ENCODE peak calls at places on chromosomes 6 and 20, in six cellular contexts. S, Y, U, B, O and T are unnamed samples.

GRCh38 chr6:133259561-133259960 is 18.4 kb downstream of the EYA4 start:
- DNase-seq in S (no peak), Y (no peak), U (no peak), B (no peak), O (no peak), T (no peak)

GRCh38 chr20:46311039-46311650 is 2.8 kb upstream of the CDH22 start:
- DNase-seq in S (peak; percentile 26), Y (no peak), U (no peak), B (no peak), O (no peak), T (no peak)

GRCh38 chr6:144064831-144065668 is 30.3 kb downstream of the SF3B5 start:
- DNase-seq in S (no peak), Y (no peak), U (peak; percentile 37), B (no peak), O (peak; percentile 13), T (no peak)

GRCh38 chr6:106772270-106773142 is 143.1 kb downstream of the QRSL1 start:
- DNase-seq in S (peak; percentile 51), Y (no peak), U (no peak), B (no peak), O (no peak), T (no peak)

GRCh38 chr20:7608246-7608645 is 332.0 kb downstream of the HAO1 start:
- DNase-seq in S (no peak), Y (no peak), U (no peak), B (no peak), O (peak; percentile 3), T (no peak)

GRCh38 chr6:53718597-53719460 is 53.3 kb upstream of the KLHL31 start:
- DNase-seq in S (peak; percentile 59), Y (peak; percentile 64), U (peak; percentile 59), B (no peak), O (peak; percentile 71), T (peak; percentile 60)

GRCh38 chr6:43770417-43771209 is 602 bp downstream of the VEGFA start:
- DNase-seq in S (peak; percentile 48), Y (no peak), U (peak; percentile 92), B (no peak), O (peak; percentile 72), T (peak; percentile 63)

GRCh38 chr20:24783631-24784492 is 165.2 kb upstream of the CST7 start:
- DNase-seq in S (no peak), Y (no peak), U (peak; percentile 82), B (no peak), O (peak; percentile 35), T (no peak)

GRCh38 chr20:18738055-18738454 is 75.5 kb upstream of the SCP2D1 start:
- DNase-seq in S (no peak), Y (peak; percentile 19), U (no peak), B (no peak), O (no peak), T (no peak)

GRCh38 chr6:90393232-90393884 is 96.7 kb upstream of the BACH2 start:
- DNase-seq in S (peak; percentile 57), Y (peak; percentile 56), U (peak; percentile 56), B (peak; percentile 31), O (peak; percentile 93), T (peak; percentile 62)

GRCh38 chr6:37983720-37984501 is 164.4 kb downstream of the ZFAND3 start:
- DNase-seq in S (no peak), Y (no peak), U (no peak), B (no peak), O (no peak), T (no peak)

GRCh38 chr6:48985025-48985424 is 478.0 kb downstream of the MMUT start:
- DNase-seq in S (no peak), Y (no peak), U (no peak), B (peak; percentile 19), O (no peak), T (no peak)

GRCh38 chr20:8837396-8837795 is 231.5 kb upstream of the PLCB4 start:
- DNase-seq in S (peak; percentile 14), Y (no peak), U (no peak), B (peak; percentile 72), O (no peak), T (no peak)

GRCh38 chr20:64001607-64002011 is 20.7 kb downstream of the PRPF6 start:
- DNase-seq in S (peak; percentile 12), Y (no peak), U (no peak), B (no peak), O (no peak), T (no peak)

GRCh38 chr6:68046756-68047155 is 588.3 kb upstream of the ADGRB3 start:
- DNase-seq in S (no peak), Y (no peak), U (no peak), B (no peak), O (no peak), T (no peak)

GRCh38 chr6:147207351-147207750 is 3.1 kb downstream of the STXBP5 start:
- DNase-seq in S (peak; percentile 67), Y (no peak), U (no peak), B (no peak), O (no peak), T (no peak)
- H3K4me3 ChIP-seq in S (peak overlapping the region; percentile 38), Y (no peak overlapping the region), U (no peak overlapping the region), B (no peak overlapping the region), O (no peak overlapping the region), T (no peak overlapping the region)

GRCh38 chr6:28105286-28105685 is 19.1 kb upstream of the ZSCAN16 start:
- DNase-seq in S (peak; percentile 12), Y (no peak), U (peak; percentile 48), B (no peak), O (peak; percentile 56), T (no peak)
- H3K4me3 ChIP-seq in S (peak overlapping the region; percentile 66), Y (peak overlapping the region; percentile 53), U (peak overlapping the region; percentile 76), B (peak overlapping the region; percentile 73), O (peak overlapping the region; percentile 71), T (peak overlapping the region; percentile 79)

DNA sequence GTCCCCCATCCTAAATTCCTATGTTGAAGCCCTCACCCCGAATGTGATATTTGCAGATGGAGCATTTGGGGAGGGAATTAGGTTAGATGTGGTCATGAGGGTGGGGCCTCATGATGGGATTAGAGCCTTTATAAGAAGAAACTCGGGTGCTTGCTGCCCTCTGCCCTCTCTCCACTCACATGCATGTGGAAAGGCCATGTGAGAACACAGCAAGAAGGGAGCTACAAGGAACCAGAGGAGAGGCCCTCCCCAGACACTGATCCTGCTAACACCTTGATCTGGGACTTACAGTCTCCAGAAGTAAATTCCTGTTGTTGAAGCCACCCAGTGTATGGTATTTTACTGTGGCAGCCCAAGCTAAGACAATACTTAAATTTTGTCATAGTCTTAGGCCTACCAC is 69.6 kb upstream of the TULP1 start:
- DNase-seq in S (no peak), Y (no peak), U (no peak), B (no peak), O (no peak), T (no peak)
- H3K4me3 ChIP-seq in S (no peak overlapping the region), Y (no peak overlapping the region), U (no peak overlapping the region), B (no peak overlapping the region), O (no peak overlapping the region), T (no peak overlapping the region)

GRCh38 chr6:82738773-82739172 is 326.9 kb downstream of the UBE3D start:
- DNase-seq in S (no peak), Y (no peak), U (no peak), B (no peak), O (no peak), T (no peak)

GRCh38 chr6:82740066-82740465 is 325.6 kb downstream of the UBE3D start:
- DNase-seq in S (no peak), Y (no peak), U (no peak), B (no peak), O (no peak), T (no peak)

GRCh38 chr6:82739266-82739665 is 326.4 kb downstream of the UBE3D start:
- DNase-seq in S (no peak), Y (no peak), U (no peak), B (no peak), O (no peak), T (no peak)

GRCh38 chr6:82735790-82736189 is 329.9 kb downstream of the UBE3D start:
- DNase-seq in S (no peak), Y (no peak), U (no peak), B (no peak), O (no peak), T (no peak)

DNA sequence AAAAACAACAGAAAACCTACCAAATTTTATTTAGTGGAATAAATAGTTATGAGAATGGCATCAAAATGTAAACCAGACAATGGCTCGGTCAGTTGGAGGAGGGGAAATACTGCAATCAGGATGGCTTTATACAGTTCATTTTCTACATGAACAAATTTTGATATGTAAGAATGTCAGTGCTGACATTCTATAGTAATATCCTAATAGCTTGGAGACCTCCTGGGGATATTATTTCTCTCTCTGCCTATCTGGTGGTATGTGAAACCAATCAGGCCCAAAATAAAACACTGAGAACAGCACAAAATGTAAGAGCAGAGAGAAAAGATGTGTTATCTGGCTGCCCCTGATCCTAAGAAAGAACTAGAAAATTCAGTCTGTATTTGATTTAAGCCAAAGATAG is 327.7 kb downstream of the UBE3D start:
- DNase-seq in S (no peak), Y (no peak), U (no peak), B (no peak), O (no peak), T (no peak)
- H3K4me3 ChIP-seq in S (no peak overlapping the region), Y (no peak overlapping the region), U (no peak overlapping the region), B (no peak overlapping the region), O (no peak overlapping the region), T (no peak overlapping the region)

GRCh38 chr6:100470721-100471120 is 6.0 kb upstream of the SIM1 start:
- DNase-seq in S (no peak), Y (no peak), U (no peak), B (no peak), O (no peak), T (no peak)

GRCh38 chr6:100467144-100468012 is 2.7 kb upstream of the SIM1 start:
- DNase-seq in S (no peak), Y (no peak), U (peak; percentile 74), B (no peak), O (no peak), T (no peak)

GRCh38 chr6:100466410-100467143 is 1.9 kb upstream of the SIM1 start:
- DNase-seq in S (no peak), Y (no peak), U (peak; percentile 62), B (no peak), O (no peak), T (no peak)

GRCh38 chr6:100468013-100468622 is 3.4 kb upstream of the SIM1 start:
- DNase-seq in S (no peak), Y (no peak), U (no peak), B (no peak), O (no peak), T (no peak)

DNA sequence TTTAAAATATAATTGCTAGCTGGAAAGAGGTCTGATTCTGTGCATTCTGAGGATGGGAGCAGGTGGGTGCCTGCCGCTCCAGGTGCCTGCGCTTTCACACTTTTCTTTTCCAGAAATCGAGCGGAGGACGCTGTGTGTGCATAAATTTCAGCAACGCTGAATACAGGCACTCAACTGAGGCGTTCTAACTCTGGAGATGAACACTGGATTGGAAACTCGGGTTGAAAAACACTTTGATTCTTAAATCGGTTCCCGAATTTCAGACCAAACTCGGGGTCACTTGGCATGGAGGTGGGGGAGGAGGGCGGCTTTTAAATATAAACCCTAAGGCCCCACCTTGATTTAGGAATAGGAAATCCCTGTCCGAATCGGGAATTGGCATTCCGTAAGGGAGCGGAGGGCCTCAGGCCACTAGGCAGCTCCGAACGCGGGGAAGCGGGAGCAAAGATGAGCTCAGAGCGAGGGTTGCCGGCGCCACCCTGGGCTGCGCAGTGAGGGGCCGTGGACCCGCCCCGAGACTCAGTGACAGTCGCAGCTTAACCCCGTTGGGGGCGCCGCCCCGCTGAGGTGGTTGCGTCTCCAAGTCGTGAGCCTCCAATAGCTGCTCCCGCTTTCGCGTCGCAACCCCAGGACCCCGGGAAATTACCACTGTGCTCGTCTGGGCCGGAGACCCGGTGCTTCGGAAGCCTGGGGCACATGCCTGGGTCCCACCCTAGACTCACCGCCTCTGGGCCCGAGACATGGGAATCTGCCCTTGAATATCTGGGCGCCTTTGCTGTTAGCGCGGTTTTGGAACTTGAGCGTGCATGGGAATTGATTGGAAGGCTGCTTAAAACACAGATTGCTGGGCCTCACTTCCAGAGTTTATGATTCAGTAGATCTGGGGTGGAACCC is 4.5 kb upstream of the SIM1 start:
- DNase-seq in S (no peak), Y (no peak), U (peak; percentile 73), B (no peak), O (no peak), T (no peak)
- H3K4me3 ChIP-seq in S (no peak overlapping the region), Y (no peak overlapping the region), U (no peak overlapping the region), B (no peak overlapping the region), O (no peak overlapping the region), T (no peak overlapping the region)

GRCh38 chr6:41789937-41790502 is 2.5 kb downstream of the TOMM6 start:
- DNase-seq in S (no peak), Y (no peak), U (no peak), B (no peak), O (no peak), T (no peak)
- H3K4me3 ChIP-seq in S (no peak overlapping the region), Y (no peak overlapping the region), U (no peak overlapping the region), B (no peak overlapping the region), O (no peak overlapping the region), T (no peak overlapping the region)